ENCODE peak calls at places on chromosomes 1 and 21, in seven cellular contexts. M, P, H, S, L, E and X are unnamed samples.

GRCh38 chr1:39154553-39155361 is 49.7 kb upstream of the MACF1 start:
- DNase-seq in M (peak; percentile 62), P (no peak), H (peak; percentile 88), S (peak; percentile 95), L (no peak), E (no peak), X (no peak)

GRCh38 chr1:41876533-41877445 is 41.9 kb downstream of the HIVEP3 start:
- DNase-seq in M (no peak), P (peak; percentile 30), H (peak; percentile 58), S (peak; percentile 65), L (no peak), E (no peak), X (no peak)

GRCh38 chr1:212611000-212611636 is 2.6 kb downstream of the ATF3 start:
- DNase-seq in M (no peak), P (no peak), H (no peak), S (no peak), L (no peak), E (no peak), X (no peak)

GRCh38 chr21:34983680-34984086 is 65.4 kb downstream of the RUNX1 start:
- DNase-seq in M (peak; percentile 65), P (peak; percentile 58), H (peak; percentile 63), S (peak; percentile 81), L (no peak), E (no peak), X (no peak)

GRCh38 chr1:54965624-54966340 is 14.6 kb upstream of the TMEM61 start:
- DNase-seq in M (peak; percentile 51), P (peak; percentile 34), H (peak; percentile 45), S (peak; percentile 21), L (peak; percentile 40), E (no peak), X (peak; percentile 31)

GRCh38 chr1:42432714-42433113 is 23.1 kb downstream of the ZMYND12 start:
- DNase-seq in M (no peak), P (no peak), H (no peak), S (no peak), L (no peak), E (no peak), X (no peak)

GRCh38 chr1:78716186-78716585 is 66.6 kb downstream of the IFI44 start:
- DNase-seq in M (peak; percentile 13), P (no peak), H (peak; percentile 49), S (peak; percentile 48), L (no peak), E (no peak), X (no peak)

GRCh38 chr1:98467584-98467983 is 193.9 kb upstream of the SNX7 start:
- DNase-seq in M (peak; percentile 13), P (no peak), H (peak; percentile 3), S (no peak), L (no peak), E (no peak), X (no peak)

GRCh38 chr1:172893146-172893841 is 157.4 kb downstream of the TNFSF18 start:
- DNase-seq in M (peak; percentile 45), P (no peak), H (no peak), S (peak; percentile 62), L (no peak), E (no peak), X (no peak)

GRCh38 chr21:23968722-23969647 is 1638.3 kb downstream of the MRPL39 start:
- DNase-seq in M (peak; percentile 93), P (peak; percentile 96), H (peak; percentile 26), S (no peak), L (peak; percentile 22), E (peak; percentile 75), X (peak; percentile 88)

GRCh38 chr1:228853191-228853590 is 117.9 kb downstream of the RHOU start:
- DNase-seq in M (no peak), P (no peak), H (no peak), S (no peak), L (no peak), E (no peak), X (no peak)

GRCh38 chr1:199549424-199549823 is 478.1 kb upstream of the NR5A2 start:
- DNase-seq in M (peak; percentile 24), P (no peak), H (peak; percentile 9), S (peak; percentile 37), L (no peak), E (no peak), X (no peak)

GRCh38 chr1:194774535-194774934 is 1588.1 kb upstream of the B3GALT2 start:
- DNase-seq in M (no peak), P (peak; percentile 6), H (no peak), S (no peak), L (no peak), E (no peak), X (no peak)

GRCh38 chr1:22039594-22040347 is 12.7 kb upstream of the CDC42 start:
- DNase-seq in M (peak; percentile 66), P (peak; percentile 95), H (peak; percentile 35), S (peak; percentile 44), L (peak; percentile 85), E (peak; percentile 82), X (peak; percentile 79)

GRCh38 chr1:237267743-237268142 is 225.8 kb downstream of the RYR2 start:
- DNase-seq in M (no peak), P (no peak), H (no peak), S (no peak), L (no peak), E (no peak), X (no peak)

GRCh38 chr1:204453141-204453772 is 41.3 kb downstream of the PIK3C2B start:
- DNase-seq in M (no peak), P (peak; percentile 71), H (no peak), S (no peak), L (no peak), E (peak; percentile 47), X (peak; percentile 63)

GRCh38 chr1:204275695-204276596 is 62.2 kb upstream of the GOLT1A start:
- DNase-seq in M (no peak), P (no peak), H (no peak), S (no peak), L (no peak), E (no peak), X (no peak)

GRCh38 chr1:8015036-8015808 is 10.9 kb downstream of the ERRFI1 start:
- DNase-seq in M (peak; percentile 91), P (peak; percentile 60), H (peak; percentile 89), S (peak; percentile 81), L (peak; percentile 74), E (no peak), X (peak; percentile 68)

GRCh38 chr1:55310517-55310927 is 95.4 kb upstream of the USP24 start:
- DNase-seq in M (peak; percentile 96), P (no peak), H (peak; percentile 100), S (peak; percentile 99), L (no peak), E (no peak), X (peak; percentile 32)

GRCh38 chr1:215264649-215265048 is 182.1 kb downstream of the KCNK2 start:
- DNase-seq in M (no peak), P (no peak), H (no peak), S (no peak), L (no peak), E (no peak), X (no peak)

GRCh38 chr1:89538361-89538760 is 13.7 kb downstream of the LRRC8B start:
- DNase-seq in M (no peak), P (no peak), H (no peak), S (peak; percentile 39), L (no peak), E (no peak), X (no peak)

GRCh38 chr1:158071106-158071505 is 77.7 kb downstream of the KIRREL1 start:
- DNase-seq in M (no peak), P (no peak), H (peak; percentile 36), S (peak; percentile 40), L (no peak), E (no peak), X (no peak)

GRCh38 chr1:158068918-158069317 is 75.5 kb downstream of the KIRREL1 start:
- DNase-seq in M (no peak), P (no peak), H (no peak), S (no peak), L (no peak), E (no peak), X (no peak)

DNA sequence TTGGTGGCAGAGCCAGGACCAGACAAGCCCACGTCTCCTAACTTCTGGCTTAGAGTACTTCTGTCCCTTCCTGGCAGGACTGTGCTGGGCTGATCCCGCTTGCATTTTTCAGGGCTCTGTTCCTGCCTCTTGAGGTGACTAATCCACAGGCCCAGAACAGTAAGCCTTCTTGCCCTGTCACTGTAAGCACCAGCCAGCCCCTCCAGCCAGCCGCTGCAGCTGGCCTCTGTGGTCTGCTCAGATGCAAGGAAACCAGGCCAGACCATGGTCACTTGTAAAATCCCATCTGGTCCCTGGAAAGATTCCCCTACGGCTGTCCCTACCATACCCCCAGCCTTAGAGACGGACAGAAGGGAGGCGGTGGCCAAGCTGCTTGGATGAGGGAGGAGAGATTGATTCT is 74.2 kb downstream of the KIRREL1 start:
- DNase-seq in M (no peak), P (no peak), H (peak; percentile 80), S (peak; percentile 70), L (peak; percentile 21), E (no peak), X (no peak)
- H3K9ac ChIP-seq in M (no peak overlapping the region), P (no peak overlapping the region), H (no peak overlapping the region), S (peak overlapping the region; percentile 28), L (no peak overlapping the region), E (no peak overlapping the region), X (no peak overlapping the region)

GRCh38 chr1:221735976-221736375 is 5.9 kb downstream of the DUSP10 start:
- DNase-seq in M (no peak), P (no peak), H (no peak), S (no peak), L (no peak), E (no peak), X (no peak)
- H3K9ac ChIP-seq in M (no peak overlapping the region), P (no peak overlapping the region), H (no peak overlapping the region), S (no peak overlapping the region), L (no peak overlapping the region), E (no peak overlapping the region), X (peak overlapping the region; percentile 12)

GRCh38 chr1:44059181-44059661 is 28.0 kb upstream of the SLC6A9 start:
- DNase-seq in M (peak; percentile 18), P (no peak), H (no peak), S (no peak), L (no peak), E (no peak), X (no peak)
- H3K9ac ChIP-seq in M (no peak overlapping the region), P (no peak overlapping the region), H (no peak overlapping the region), S (no peak overlapping the region), L (no peak overlapping the region), E (no peak overlapping the region), X (no peak overlapping the region)

GRCh38 chr1:229993894-229994293 is 73.1 kb upstream of the GALNT2 start:
- DNase-seq in M (no peak), P (no peak), H (no peak), S (no peak), L (no peak), E (no peak), X (no peak)

GRCh38 chr1:230000439-230001184 is 66.4 kb upstream of the GALNT2 start:
- DNase-seq in M (no peak), P (no peak), H (no peak), S (no peak), L (no peak), E (no peak), X (peak; percentile 21)

GRCh38 chr1:230003409-230003808 is 63.6 kb upstream of the GALNT2 start:
- DNase-seq in M (no peak), P (no peak), H (no peak), S (no peak), L (no peak), E (no peak), X (no peak)

GRCh38 chr1:230002164-230002803 is 64.8 kb upstream of the GALNT2 start:
- DNase-seq in M (no peak), P (no peak), H (no peak), S (no peak), L (peak; percentile 39), E (no peak), X (peak; percentile 56)

DNA sequence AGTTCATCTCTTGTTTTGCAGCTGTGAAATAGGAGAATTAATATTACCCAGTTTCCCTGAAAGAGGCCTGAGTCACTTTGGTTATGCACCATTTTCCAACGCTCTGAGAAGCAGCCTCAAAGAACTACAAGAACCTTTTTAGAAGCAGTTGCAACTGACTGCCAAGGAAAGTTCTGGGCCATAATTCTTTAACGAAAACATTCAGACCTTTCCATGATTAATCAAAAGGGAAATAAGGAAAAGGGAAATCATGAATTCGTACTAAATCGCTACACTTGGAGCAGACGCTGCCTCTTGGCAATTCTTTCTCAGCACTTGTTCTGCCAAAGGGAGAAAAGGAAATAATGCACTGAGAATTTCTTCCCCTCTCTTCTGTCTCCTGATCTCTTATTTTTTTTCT is 68.1 kb upstream of the GALNT2 start:
- DNase-seq in M (no peak), P (no peak), H (no peak), S (peak; percentile 6), L (no peak), E (no peak), X (no peak)
- H3K9ac ChIP-seq in M (no peak overlapping the region), P (no peak overlapping the region), H (no peak overlapping the region), S (no peak overlapping the region), L (no peak overlapping the region), E (no peak overlapping the region), X (no peak overlapping the region)